ENCODE peak calls at places on chromosome 2, in ten cellular contexts. Z is uterus, L is mucosa of descending colon, B is left ventricle myocardium inferior, T is B cell, P is kidney, V is adrenal gland, E is GM12865, M is gastrocnemius medialis, R is heart left ventricle. D is an unnamed sample.
A peak's percentile ranks its signal among the peaks of the same experiment; 100 is the strongest.

GRCh38 chr2:241854342-241855244 is 4.1 kb downstream of the PDCD1 start:
- DNase-seq in T (peak; percentile 4), Z (no peak), P (peak; percentile 69), B (peak; percentile 24), E (no peak), V (peak; percentile 11), L (no peak), R (no peak), M (peak; percentile 7), D (no peak)

GRCh38 chr2:226306969-226307368 is 492.7 kb downstream of the IRS1 start:
- DNase-seq in T (no peak), Z (no peak), M (no peak), R (no peak), E (no peak), V (no peak), L (no peak), B (no peak), P (no peak), D (no peak)

GRCh38 chr2:10303634-10304378 is 1.1 kb downstream of the HPCAL1 start:
- DNase-seq in M (no peak), V (peak; percentile 56), T (peak; percentile 73), P (peak; percentile 86), R (peak; percentile 57), B (peak; percentile 40), Z (peak; percentile 65), E (peak; percentile 35), L (peak; percentile 75), D (peak; percentile 50)

GRCh38 chr2:31997653-31998052 is 13.2 kb downstream of the MEMO1 start:
- DNase-seq in V (no peak), M (no peak), R (no peak), E (peak; percentile 49), P (no peak), T (no peak), L (no peak), B (no peak), Z (no peak), D (no peak)

GRCh38 chr2:24973812-24974211 is 2.1 kb upstream of the DNAJC27 start:
- DNase-seq in Z (no peak), T (no peak), P (no peak), L (no peak), B (no peak), R (no peak), E (no peak), V (no peak), M (no peak), D (no peak)

GRCh38 chr2:82795446-82795845 is 1663.6 kb downstream of the SUCLG1 start:
- DNase-seq in T (no peak), M (no peak), E (no peak), R (no peak), L (no peak), B (no peak), V (no peak), P (no peak), Z (no peak), D (no peak)

GRCh38 chr2:147449323-147450080 is 395.3 kb upstream of the ACVR2A start:
- DNase-seq in P (no peak), B (no peak), R (no peak), Z (no peak), M (no peak), E (no peak), V (no peak), L (no peak), T (no peak), D (no peak)

GRCh38 chr2:74516070-74516633 is 1.9 kb downstream of the TLX2 start:
- DNase-seq in M (peak; percentile 47), E (peak; percentile 82), P (peak; percentile 89), T (peak; percentile 77), V (peak; percentile 52), R (peak; percentile 73), L (peak; percentile 74), B (peak; percentile 75), Z (no peak), D (peak; percentile 78)

GRCh38 chr2:74871414-74871813 is 37.5 kb downstream of the HK2 start:
- DNase-seq in V (no peak), M (no peak), L (no peak), Z (no peak), R (no peak), T (no peak), P (no peak), B (no peak), E (no peak), D (no peak)

GRCh38 chr2:62109554-62109953 is 86.4 kb upstream of the B3GNT2 start:
- DNase-seq in M (no peak), L (no peak), E (no peak), R (no peak), V (no peak), Z (no peak), B (no peak), T (no peak), P (no peak), D (no peak)

GRCh38 chr2:19287324-19287723 is 71.1 kb downstream of the OSR1 start:
- DNase-seq in V (no peak), P (no peak), E (no peak), M (no peak), Z (no peak), R (no peak), B (no peak), L (no peak), T (no peak), D (no peak)

GRCh38 chr2:48205137-48205798 is 299.0 kb upstream of the FBXO11 start:
- DNase-seq in R (no peak), E (peak; percentile 75), V (no peak), T (peak; percentile 52), B (no peak), L (no peak), P (no peak), Z (no peak), M (no peak), D (no peak)

GRCh38 chr2:691825-692224 is 14.6 kb upstream of the TMEM18 start:
- DNase-seq in P (no peak), E (no peak), M (no peak), V (no peak), L (no peak), R (no peak), T (no peak), B (no peak), Z (no peak), D (no peak)

GRCh38 chr2:15602393-15602792 is 10.7 kb downstream of the DDX1 start:
- DNase-seq in Z (no peak), V (no peak), L (no peak), R (no peak), T (no peak), E (no peak), M (no peak), B (no peak), P (no peak), D (no peak)

GRCh38 chr2:120885311-120885710 is 149.6 kb downstream of the GLI2 start:
- DNase-seq in L (no peak), T (no peak), Z (no peak), P (no peak), E (no peak), B (peak; percentile 7), V (no peak), M (peak; percentile 48), R (no peak), D (no peak)
- TF ChIP-seq CTCF in L (no peak), T (no peak), Z (no peak), P (no peak), E (no peak), B (no peak), V (no peak), M (no peak), R (no peak), D (no peak)

GRCh38 chr2:33599943-33600192 is 769 bp upstream of the FAM98A start:
- DNase-seq in T (no peak), R (no peak), B (no peak), V (no peak), L (no peak), M (no peak), Z (no peak), P (no peak), E (no peak), D (no peak)

GRCh38 chr2:33598472-33599174 is 476 bp downstream of the FAM98A start:
- DNase-seq in Z (peak; percentile 38), V (peak; percentile 50), T (peak; percentile 49), B (no peak), L (peak; percentile 56), M (peak; percentile 54), E (peak; percentile 85), R (peak; percentile 57), P (no peak), D (peak; percentile 55)

GRCh38 chr2:33597026-33597425 is 2.1 kb downstream of the FAM98A start:
- DNase-seq in B (no peak), E (no peak), M (no peak), L (no peak), R (no peak), T (no peak), P (no peak), V (no peak), Z (no peak), D (no peak)

GRCh38 chr2:33602216-33602830 is 3.2 kb upstream of the FAM98A start:
- DNase-seq in B (no peak), Z (no peak), V (no peak), T (no peak), R (no peak), M (no peak), E (no peak), L (no peak), P (no peak), D (no peak)

DNA sequence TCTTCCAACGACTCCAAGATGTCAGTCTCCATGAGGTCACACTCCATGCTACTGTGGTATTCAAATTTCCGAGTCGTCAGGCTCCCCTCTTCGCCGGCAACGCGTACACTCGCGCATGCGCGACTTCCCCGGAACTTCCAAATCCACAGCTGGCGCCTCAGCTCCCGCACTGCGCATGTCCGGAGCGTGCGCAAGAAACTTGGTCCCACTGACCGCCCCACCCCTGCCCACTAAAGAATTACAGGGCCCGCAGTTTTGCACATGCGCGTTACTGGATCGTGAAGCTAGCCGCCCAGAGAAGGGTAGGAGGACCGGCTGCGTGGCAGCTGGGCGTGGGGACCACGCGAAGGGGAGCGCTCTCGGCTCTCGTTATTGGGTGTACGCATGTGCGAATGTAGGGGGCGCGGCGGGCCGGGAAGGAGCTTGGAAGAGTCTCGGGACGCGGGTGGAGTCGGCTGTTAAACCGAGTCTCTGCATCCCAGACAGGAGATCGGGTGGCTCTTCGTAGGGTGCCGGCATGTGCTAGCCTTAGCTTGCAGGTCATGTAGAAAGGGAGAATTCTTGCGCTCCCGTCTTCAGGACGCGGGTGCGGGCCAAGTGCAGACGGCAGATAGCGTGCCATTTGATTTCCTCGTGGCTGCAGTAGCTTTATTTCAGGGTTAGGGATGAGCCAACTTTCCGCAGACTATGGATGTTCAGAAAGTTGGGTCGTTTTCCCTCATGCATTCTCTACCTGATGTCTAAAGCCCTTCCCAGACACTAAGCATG is at the start of gene FAM98A:
- DNase-seq in M (peak; percentile 99), R (peak; percentile 100), T (peak; percentile 100), P (peak; percentile 100), Z (peak; percentile 99), V (peak; percentile 99), B (peak; percentile 99), L (peak; percentile 99), E (peak; percentile 99), D (peak; percentile 100)
- TF ChIP-seq CTCF in M (peak; percentile 9), R (no peak), T (no peak), P (peak; percentile 32), Z (no peak), V (no peak), B (peak; percentile 25), L (peak; percentile 16), E (peak; percentile 12), D (peak; percentile 15)

GRCh38 chr2:240460781-240461431 is 25.4 kb downstream of the GPC1 start:
- DNase-seq in V (peak; percentile 12), B (peak; percentile 10), E (no peak), Z (peak; percentile 16), R (peak; percentile 16), L (peak; percentile 39), M (peak; percentile 13), T (no peak), P (peak; percentile 51), D (peak; percentile 43)
- TF ChIP-seq CTCF in V (no peak), B (no peak), E (peak; percentile 2), Z (no peak), R (no peak), L (no peak), M (no peak), T (no peak), P (no peak), D (peak; percentile 25)

GRCh38 chr2:80852079-80852807 is 547.7 kb upstream of the LRRTM1 start:
- DNase-seq in E (peak; percentile 8), R (no peak), V (no peak), B (no peak), L (no peak), Z (no peak), M (no peak), P (no peak), T (no peak), D (no peak)
- TF ChIP-seq CTCF in E (no peak), R (no peak), V (no peak), B (peak; percentile 7), L (no peak), Z (no peak), M (no peak), P (no peak), T (no peak), D (peak; percentile 45)

D was measured in glutamatergic neuron.